ENCODE peak calls at places on chromosomes 2 and 18, in nine cellular contexts. D is WTC11; Y is M059J; K is NCI-H82; O is activated naive CD4-positive, alpha-beta T cell treated with anti-CD3 and anti-CD28 coated beads, Interleukin-2, amount 10 ng/mL, durations not matched to agents 7 days and 5 days; B is activated CD4-positive, alpha-beta T cell treated with anti-CD3 and anti-CD28 coated beads, Interleukin-2, amount 50 U/mL, for 4 hours; X is kidney; H is hippocampal formation; Q is germinal center. R is an unnamed sample.

GRCh38 chr2:233901367-233901766 is 15.8 kb upstream of the TRPM8 start:
- DNase-seq in D (no peak), Y (no peak), K (peak), O (no peak), B (no peak), X (no peak), H (no peak), Q (no peak), R (no peak)

GRCh38 chr2:148888003-148888501 is 13.0 kb downstream of the KIF5C start:
- DNase-seq in D (peak), Y (no peak), K (no peak), O (peak), B (no peak), X (peak), H (peak), Q (peak), R (no peak)

GRCh38 chr2:105307550-105307949 is 22.0 kb downstream of the TGFBRAP1 start:
- DNase-seq in D (no peak), Y (no peak), K (no peak), O (no peak), B (no peak), X (no peak), H (no peak), Q (no peak), R (no peak)

GRCh38 chr2:222861411-222862067 is 703 bp downstream of the ACSL3 start:
- DNase-seq in D (peak), Y (peak), K (peak), O (peak), B (peak), X (peak), H (no peak), Q (peak), R (peak)

GRCh38 chr2:223037433-223037800 is 14.6 kb upstream of the KCNE4 start:
- DNase-seq in D (no peak), Y (no peak), K (no peak), O (no peak), B (no peak), X (no peak), H (no peak), Q (no peak), R (no peak)

GRCh38 chr18:75179819-75180600 is 28.9 kb downstream of the PTGR3 start:
- DNase-seq in D (no peak), Y (no peak), K (no peak), O (no peak), B (no peak), X (no peak), H (no peak), Q (no peak), R (no peak)

GRCh38 chr2:70242552-70242951 is 5.9 kb downstream of the TIA1 start:
- DNase-seq in D (peak), Y (no peak), K (no peak), O (no peak), B (no peak), X (no peak), H (no peak), Q (no peak), R (no peak)

GRCh38 chr2:150917956-150918713 is 343.5 kb downstream of the RBM43 start:
- DNase-seq in D (no peak), Y (no peak), K (peak), O (no peak), B (no peak), X (no peak), H (no peak), Q (no peak), R (no peak)

GRCh38 chr2:183123959-183124221 is 353 bp upstream of the NUP35 start:
- DNase-seq in D (no peak), Y (no peak), K (no peak), O (no peak), B (no peak), X (no peak), H (no peak), Q (peak), R (no peak)

GRCh38 chr2:95343429-95344207 is 46.5 kb downstream of the KCNIP3 start:
- DNase-seq in D (no peak), Y (peak), K (no peak), O (peak), B (no peak), X (peak), H (no peak), Q (no peak), R (no peak)

GRCh38 chr2:94873362-94874276 is 2.4 kb downstream of the TEKT4 start:
- DNase-seq in D (no peak), Y (no peak), K (no peak), O (no peak), B (no peak), X (peak), H (no peak), Q (no peak), R (no peak)

GRCh38 chr2:40556739-40557138 is 104.8 kb upstream of the SLC8A1 start:
- DNase-seq in D (no peak), Y (no peak), K (no peak), O (no peak), B (no peak), X (no peak), H (no peak), Q (no peak), R (no peak)

GRCh38 chr2:239380831-239381708 is 19.8 kb downstream of the HDAC4 start:
- DNase-seq in D (no peak), Y (no peak), K (no peak), O (peak), B (peak), X (no peak), H (no peak), Q (peak), R (no peak)

GRCh38 chr2:26002617-26003310 is 20.5 kb upstream of the KIF3C start:
- DNase-seq in D (no peak), Y (no peak), K (no peak), O (no peak), B (no peak), X (no peak), H (peak), Q (no peak), R (no peak)

GRCh38 chr2:27263287-27264252 is 723 bp upstream of the SLC30A3 start:
- DNase-seq in D (no peak), Y (no peak), K (peak), O (no peak), B (no peak), X (no peak), H (no peak), Q (peak), R (no peak)

GRCh38 chr2:144240656-144241339 is 279.1 kb downstream of the ZEB2 start:
- DNase-seq in D (no peak), Y (no peak), K (no peak), O (no peak), B (no peak), X (no peak), H (no peak), Q (peak), R (no peak)

GRCh38 chr2:115427436-115427835 is 985.0 kb downstream of the DPP10 start:
- DNase-seq in D (no peak), Y (no peak), K (no peak), O (no peak), B (no peak), X (no peak), H (no peak), Q (no peak), R (no peak)

GRCh38 chr2:128365217-128365905 is 46.7 kb upstream of the HS6ST1 start:
- DNase-seq in D (peak), Y (peak), K (no peak), O (peak), B (no peak), X (no peak), H (no peak), Q (no peak), R (no peak)

GRCh38 chr2:101002562-101003277 is 631 bp downstream of the RPL31 start:
- DNase-seq in D (no peak), Y (peak), K (peak), O (no peak), B (peak), X (no peak), H (no peak), Q (no peak), R (no peak)

GRCh38 chr18:70417847-70418246 is 129.0 kb downstream of the SOCS6 start:
- DNase-seq in D (no peak), Y (no peak), K (no peak), O (no peak), B (no peak), X (no peak), H (no peak), Q (no peak), R (no peak)

GRCh38 chr2:234300393-234300792 is 196.5 kb downstream of the ARL4C start:
- DNase-seq in D (no peak), Y (no peak), K (no peak), O (no peak), B (no peak), X (no peak), H (no peak), Q (no peak), R (no peak)

GRCh38 chr2:240519396-240520142 is 38.2 kb downstream of the ANKMY1 start:
- DNase-seq in D (no peak), Y (no peak), K (no peak), O (peak), B (no peak), X (no peak), H (no peak), Q (no peak), R (no peak)

GRCh38 chr2:9767656-9768281 is 75.5 kb upstream of the TAF1B start:
- DNase-seq in D (no peak), Y (no peak), K (no peak), O (no peak), B (no peak), X (no peak), H (no peak), Q (peak), R (no peak)

GRCh38 chr2:236944561-236944960 is 141.1 kb upstream of the COPS8 start:
- DNase-seq in D (no peak), Y (no peak), K (no peak), O (no peak), B (no peak), X (no peak), H (no peak), Q (no peak), R (no peak)

GRCh38 chr2:26526589-26526988 is 48.7 kb upstream of the OTOF start:
- DNase-seq in D (no peak), Y (peak), K (no peak), O (no peak), B (no peak), X (no peak), H (no peak), Q (no peak), R (no peak)

GRCh38 chr2:149915151-149915550 is 327.6 kb upstream of the MMADHC start:
- DNase-seq in D (no peak), Y (no peak), K (no peak), O (no peak), B (no peak), X (no peak), H (no peak), Q (no peak), R (no peak)

GRCh38 chr18:5520464-5520863 is 23.3 kb downstream of the EPB41L3 start:
- DNase-seq in D (no peak), Y (no peak), K (no peak), O (no peak), B (no peak), X (no peak), H (no peak), Q (no peak), R (no peak)

GRCh38 chr18:79801217-79801616 is 3.5 kb downstream of the KCNG2 start:
- DNase-seq in D (no peak), Y (no peak), K (no peak), O (no peak), B (no peak), X (no peak), H (no peak), Q (no peak), R (no peak)

GRCh38 chr2:55811048-55811447 is 112.5 kb downstream of the EFEMP1 start:
- DNase-seq in D (no peak), Y (no peak), K (no peak), O (no peak), B (no peak), X (no peak), H (no peak), Q (no peak), R (no peak)

GRCh38 chr18:38961880-38962279 is 1396.3 kb upstream of the CELF4 start:
- DNase-seq in D (no peak), Y (no peak), K (no peak), O (no peak), B (no peak), X (no peak), H (no peak), Q (no peak), R (no peak)

GRCh38 chr2:46131-46470 is 204 bp downstream of the FAM110C start:
- DNase-seq in D (no peak), Y (no peak), K (no peak), O (no peak), B (no peak), X (no peak), H (no peak), Q (peak), R (no peak)

GRCh38 chr2:153770359-153770991 is 101.2 kb upstream of the GALNT13 start:
- DNase-seq in D (no peak), Y (no peak), K (peak), O (no peak), B (no peak), X (no peak), H (peak), Q (no peak), R (no peak)

GRCh38 chr2:98775146-98775988 is 44.4 kb upstream of the MGAT4A start:
- DNase-seq in D (no peak), Y (peak), K (no peak), O (no peak), B (no peak), X (peak), H (no peak), Q (no peak), R (no peak)

GRCh38 chr2:139259422-139260051 is 479.3 kb upstream of the NXPH2 start:
- DNase-seq in D (no peak), Y (no peak), K (peak), O (no peak), B (no peak), X (no peak), H (no peak), Q (no peak), R (no peak)

GRCh38 chr2:240919786-240920782 is 13.9 kb downstream of the CROCC2 start:
- DNase-seq in D (peak), Y (no peak), K (no peak), O (peak), B (no peak), X (peak), H (no peak), Q (no peak), R (peak)